ENCODE peak calls at places on chromosomes 3 and 15, in six cellular contexts. Q is uterus; O is activated gamma-delta T cell; T is psoas muscle; B is cerebellar nuclear complex; V is stimulated activated CD4-positive, alpha-beta T cell treated with anti-CD3 and anti-CD28 coated beads, Interleukin-2, amount 100 ng/mL, for 24 hours. U is an unnamed sample.

GRCh38 chr3:183265157-183265642 is 12.1 kb downstream of the B3GNT5 start:
- DNase-seq in Q (peak), O (no peak), T (no peak), B (no peak), V (no peak), U (peak)

GRCh38 chr3:13018039-13018431 is 55.2 kb downstream of the IQSEC1 start:
- DNase-seq in Q (no peak), O (no peak), T (peak), B (no peak), V (no peak), U (peak)

GRCh38 chr3:11546657-11547302 is 96.9 kb downstream of the VGLL4 start:
- DNase-seq in Q (no peak), O (no peak), T (no peak), B (no peak), V (no peak), U (no peak)

GRCh38 chr3:124951511-124952390 is 17.2 kb upstream of the MUC13 start:
- DNase-seq in Q (no peak), O (no peak), T (no peak), B (no peak), V (no peak), U (no peak)

GRCh38 chr15:70526221-70526973 is 237.0 kb downstream of the UACA start:
- DNase-seq in Q (no peak), O (no peak), T (peak), B (no peak), V (no peak), U (peak)

GRCh38 chr15:83547168-83547567 is 100.0 kb downstream of the SH3GL3 start:
- DNase-seq in Q (no peak), O (no peak), T (no peak), B (no peak), V (no peak), U (no peak)

GRCh38 chr15:57607570-57608000 is 15.9 kb downstream of the MYZAP start:
- DNase-seq in Q (no peak), O (no peak), T (peak), B (no peak), V (no peak), U (no peak)

GRCh38 chr3:158369279-158369678 is 201.7 kb upstream of the MLF1 start:
- DNase-seq in Q (no peak), O (no peak), T (no peak), B (no peak), V (no peak), U (no peak)

GRCh38 chr3:104368760-104369159 is 997.9 kb upstream of the ALCAM start:
- DNase-seq in Q (no peak), O (no peak), T (no peak), B (no peak), V (no peak), U (no peak)

GRCh38 chr15:99762288-99762687 is 29.1 kb upstream of the LYSMD4 start:
- DNase-seq in Q (no peak), O (no peak), T (no peak), B (no peak), V (no peak), U (no peak)

GRCh38 chr15:70271422-70272088 is 173.8 kb upstream of the TLE3 start:
- DNase-seq in Q (peak), O (no peak), T (peak), B (no peak), V (no peak), U (no peak)

GRCh38 chr3:115165266-115165665 is 18.2 kb upstream of the ZBTB20 start:
- DNase-seq in Q (no peak), O (no peak), T (no peak), B (no peak), V (no peak), U (no peak)

GRCh38 chr3:195806916-195807231 is 4.9 kb downstream of the MUC4 start:
- DNase-seq in Q (no peak), O (no peak), T (no peak), B (no peak), V (no peak), U (no peak)

GRCh38 chr15:52787549-52788098 is 2.5 kb downstream of the ONECUT1 start:
- DNase-seq in Q (no peak), O (no peak), T (no peak), B (no peak), V (no peak), U (no peak)

GRCh38 chr15:62067448-62068044 is 769 bp downstream of the C2CD4A start:
- DNase-seq in Q (peak), O (peak), T (peak), B (no peak), V (peak), U (peak)

GRCh38 chr3:184601576-184602405 is 40.2 kb downstream of the EPHB3 start:
- DNase-seq in Q (no peak), O (no peak), T (no peak), B (no peak), V (no peak), U (no peak)

GRCh38 chr3:195582947-195583346 is 793 bp downstream of the APOD start:
- DNase-seq in Q (no peak), O (no peak), T (no peak), B (no peak), V (no peak), U (peak)

GRCh38 chr3:178623666-178624255 is 87.5 kb downstream of the KCNMB2 start:
- DNase-seq in Q (no peak), O (no peak), T (no peak), B (no peak), V (no peak), U (no peak)

GRCh38 chr3:186096295-186096694 is 12.6 kb downstream of the ETV5 start:
- DNase-seq in Q (no peak), O (no peak), T (no peak), B (no peak), V (no peak), U (no peak)

GRCh38 chr3:195162033-195162669 is 108.8 kb downstream of the XXYLT1 start:
- DNase-seq in Q (peak), O (no peak), T (no peak), B (no peak), V (no peak), U (no peak)

GRCh38 chr3:134197681-134198261 is 52.9 kb downstream of the RYK start:
- DNase-seq in Q (no peak), O (no peak), T (no peak), B (no peak), V (no peak), U (no peak)

GRCh38 chr3:65919841-65920240 is 118.9 kb downstream of the MAGI1 start:
- DNase-seq in Q (no peak), O (no peak), T (no peak), B (no peak), V (no peak), U (no peak)

GRCh38 chr15:69740684-69741083 is 288.1 kb downstream of the RPLP1 start:
- DNase-seq in Q (no peak), O (no peak), T (no peak), B (no peak), V (no peak), U (no peak)

GRCh38 chr3:120498947-120499346 is 48.2 kb upstream of the FSTL1 start:
- DNase-seq in Q (peak), O (no peak), T (no peak), B (no peak), V (no peak), U (peak)

GRCh38 chr3:16534914-16535301 is 21.4 kb upstream of the RFTN1 start:
- DNase-seq in Q (no peak), O (no peak), T (no peak), B (no peak), V (no peak), U (no peak)

GRCh38 chr15:99703603-99704443 is 29.4 kb downstream of the LYSMD4 start:
- DNase-seq in Q (peak), O (no peak), T (no peak), B (no peak), V (no peak), U (no peak)

GRCh38 chr3:52524752-52525661 is 8.7 kb downstream of the NT5DC2 start:
- DNase-seq in Q (peak), O (no peak), T (no peak), B (no peak), V (no peak), U (no peak)

GRCh38 chr15:67307156-67307555 is 52.6 kb downstream of the IQCH start:
- DNase-seq in Q (no peak), O (no peak), T (no peak), B (no peak), V (no peak), U (no peak)

GRCh38 chr3:66642015-66642414 is 141.2 kb upstream of the LRIG1 start:
- DNase-seq in Q (no peak), O (no peak), T (no peak), B (no peak), V (no peak), U (no peak)

GRCh38 chr3:106006001-106006400 is 137.2 kb upstream of the CBLB start:
- DNase-seq in Q (no peak), O (no peak), T (no peak), B (no peak), V (no peak), U (no peak)

GRCh38 chr3:136255672-136256406 is 5.7 kb downstream of the PCCB start:
- DNase-seq in Q (no peak), O (no peak), T (no peak), B (no peak), V (no peak), U (no peak)

GRCh38 chr3:126971891-126972351 is 11.0 kb upstream of the PLXNA1 start:
- DNase-seq in Q (peak), O (no peak), T (peak), B (no peak), V (no peak), U (peak)

GRCh38 chr15:40731034-40731433 is 24.0 kb downstream of the RMDN3 start:
- DNase-seq in Q (no peak), O (no peak), T (no peak), B (no peak), V (no peak), U (no peak)